ENCODE peak calls at places on chromosomes 3 and 15, in four cellular contexts. J, L, D and V are unnamed samples.
A peak's percentile ranks its signal among the peaks of the same experiment; 100 is the strongest.

GRCh38 chr3:143736651-143737050 is 111.6 kb downstream of the SLC9A9 start:
- DNase-seq in J (no peak), L (no peak), D (no peak), V (no peak)

GRCh38 chr15:62769604-62770003 is 272.9 kb upstream of the TPM1 start:
- DNase-seq in J (no peak), L (no peak), D (no peak), V (no peak)

GRCh38 chr3:124776856-124777255 is 46.6 kb downstream of the UMPS start:
- DNase-seq in J (no peak), L (no peak), D (no peak), V (no peak)

GRCh38 chr15:72153269-72153668 is 35.1 kb downstream of the SENP8 start:
- DNase-seq in J (no peak), L (no peak), D (no peak), V (no peak)

GRCh38 chr3:118833075-118833474 is 201.6 kb downstream of the IGSF11 start:
- DNase-seq in J (no peak), L (no peak), D (no peak), V (no peak)

GRCh38 chr3:123750659-123751420 is 133.3 kb downstream of the MYLK start:
- DNase-seq in J (no peak), L (no peak), D (no peak), V (no peak)

GRCh38 chr3:27079427-27080105 is 289.6 kb downstream of the NEK10 start:
- DNase-seq in J (no peak), L (no peak), D (no peak), V (no peak)

GRCh38 chr3:9777695-9778023 is 7.9 kb upstream of the CAMK1 start:
- DNase-seq in J (no peak), L (no peak), D (no peak), V (no peak)

GRCh38 chr3:134090031-134090430 is 60.3 kb upstream of the SLCO2A1 start:
- DNase-seq in J (no peak), L (no peak), D (no peak), V (no peak)

GRCh38 chr15:60337069-60337468 is 60.7 kb downstream of the ANXA2 start:
- DNase-seq in J (no peak), L (no peak), D (no peak), V (no peak)

GRCh38 chr15:60972301-60972700 is 256.8 kb downstream of the RORA start:
- DNase-seq in J (no peak), L (no peak), D (no peak), V (no peak)

GRCh38 chr3:49313902-49314676 is 25.8 kb downstream of the USP4 start:
- DNase-seq in J (no peak), L (no peak), D (peak; percentile 47), V (no peak)

GRCh38 chr15:64144565-64145281 is 6.8 kb upstream of the SNX22 start:
- DNase-seq in J (peak; percentile 48), L (peak; percentile 66), D (peak; percentile 79), V (no peak)

GRCh38 chr3:126101521-126101982 is 17.6 kb upstream of the SLC41A3 start:
- DNase-seq in J (no peak), L (no peak), D (no peak), V (no peak)

GRCh38 chr3:180640987-180641386 is 38.3 kb downstream of the CCDC39 start:
- DNase-seq in J (no peak), L (no peak), D (no peak), V (no peak)

GRCh38 chr3:63167113-63167512 is 111.0 kb upstream of the SYNPR start:
- DNase-seq in J (no peak), L (no peak), D (no peak), V (no peak)

DNA sequence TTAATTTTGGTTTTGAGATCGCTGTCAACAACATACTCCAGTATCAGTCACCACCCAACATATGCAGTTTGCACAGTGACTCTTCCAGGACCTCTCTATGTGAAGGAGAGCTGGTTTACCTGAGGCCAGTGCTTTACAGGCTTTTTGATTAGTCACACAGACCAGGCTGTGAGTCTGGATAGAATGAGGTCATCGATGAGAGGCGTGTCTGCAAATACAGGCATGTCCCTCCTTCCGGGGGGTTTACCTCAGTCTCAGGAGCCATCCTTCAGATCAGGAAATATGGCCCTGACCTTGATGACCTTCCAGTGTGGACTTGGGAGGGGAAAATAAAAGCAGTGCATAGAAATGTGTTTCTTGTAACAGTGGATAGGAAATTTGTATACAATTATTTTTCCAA is 46.9 kb downstream of the KBTBD12 start:
- DNase-seq in J (peak; percentile 4), L (no peak), D (no peak), V (no peak)
- TF ChIP-seq SPI1 in J (no peak), L (no peak), D (no peak), V (no peak)

GRCh38 chr15:91101356-91101920 is 1.4 kb downstream of the SV2B start:
- DNase-seq in J (no peak), L (no peak), D (no peak), V (no peak)

GRCh38 chr15:91098451-91098850 is 1.6 kb upstream of the SV2B start:
- DNase-seq in J (no peak), L (no peak), D (no peak), V (no peak)

GRCh38 chr15:91100561-91101355 is 701 bp downstream of the SV2B start:
- DNase-seq in J (no peak), L (no peak), D (no peak), V (no peak)

GRCh38 chr15:91102546-91103330 is 2.7 kb downstream of the SV2B start:
- DNase-seq in J (no peak), L (no peak), D (no peak), V (no peak)

GRCh38 chr15:91099616-91100560 is at the start of gene SV2B:
- DNase-seq in J (peak; percentile 21), L (peak; percentile 55), D (no peak), V (no peak)
- TF ChIP-seq SPI1 in J (no peak), L (no peak), D (no peak), V (no peak)

DNA sequence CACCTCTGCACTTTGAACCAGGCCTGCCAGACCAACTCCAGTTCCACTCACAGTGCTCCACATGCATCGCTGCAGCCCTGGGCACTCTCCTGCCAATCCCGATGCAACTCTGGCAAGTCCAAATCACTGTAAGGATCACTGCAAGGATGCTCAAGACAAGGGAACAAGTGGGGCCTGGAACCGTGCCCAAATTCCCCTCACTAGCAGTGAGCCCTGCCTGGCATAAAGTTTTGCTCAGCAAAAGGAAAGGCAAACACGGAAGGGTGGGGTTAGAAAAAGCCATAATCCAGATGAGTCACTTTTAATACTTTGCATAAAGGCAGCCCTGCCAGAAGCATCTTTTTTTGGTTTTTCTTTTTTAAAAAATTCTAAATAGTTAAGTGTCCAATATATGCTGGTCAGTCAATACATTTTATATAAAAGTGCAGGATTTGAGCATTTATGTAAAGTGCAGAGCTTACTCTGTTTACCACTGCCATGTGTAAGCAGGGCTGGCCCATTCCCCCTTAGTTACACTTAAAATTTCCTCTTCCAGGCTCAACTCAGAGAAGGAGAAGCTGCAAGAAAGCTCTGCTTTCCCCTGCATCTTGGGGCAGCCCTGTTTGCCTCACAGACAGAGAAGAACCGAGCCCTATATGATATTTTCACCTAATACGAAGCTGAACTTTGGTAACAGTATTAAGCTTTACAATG is 102.2 kb downstream of the CD47 start:
- DNase-seq in J (no peak), L (no peak), D (no peak), V (no peak)
- TF ChIP-seq SPI1 in J (no peak), L (no peak), D (no peak), V (no peak)

GRCh38 chr15:68887120-68887519 is 43.2 kb upstream of the SPESP1 start:
- DNase-seq in J (no peak), L (no peak), D (no peak), V (no peak)
- TF ChIP-seq SPI1 in J (no peak), L (no peak), D (no peak), V (no peak)

GRCh38 chr3:47367631-47368030 is 13.2 kb upstream of the PTPN23 start:
- DNase-seq in J (no peak), L (no peak), D (no peak), V (no peak)

GRCh38 chr3:47365213-47366153 is 15.3 kb upstream of the PTPN23 start:
- DNase-seq in J (no peak), L (no peak), D (no peak), V (no peak)

GRCh38 chr3:47370887-47371697 is 9.7 kb upstream of the PTPN23 start:
- DNase-seq in J (peak; percentile 59), L (peak; percentile 59), D (no peak), V (no peak)

GRCh38 chr3:47362704-47363103 is 18.1 kb upstream of the PTPN23 start:
- DNase-seq in J (no peak), L (no peak), D (no peak), V (peak; percentile 80)

DNA sequence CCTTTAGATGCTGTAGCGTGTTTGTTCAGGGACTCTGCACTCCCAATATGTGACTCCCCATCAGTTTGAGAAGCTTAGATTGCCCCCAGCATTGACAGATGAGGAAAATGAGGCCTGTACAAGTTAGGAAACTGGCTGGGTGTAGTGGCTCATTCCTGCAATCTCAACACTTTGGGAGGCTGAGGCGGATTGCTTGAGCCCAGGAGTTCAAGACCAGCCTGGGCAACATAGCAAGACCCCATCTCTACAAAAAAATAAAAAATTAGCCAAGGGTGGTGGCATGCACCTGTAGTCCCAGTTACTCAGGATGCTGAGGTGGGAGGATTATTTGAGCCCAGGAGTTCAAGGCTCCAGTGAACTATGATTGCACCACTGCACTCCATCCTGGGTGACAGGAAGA is 14.0 kb upstream of the PTPN23 start:
- DNase-seq in J (no peak), L (no peak), D (no peak), V (no peak)
- TF ChIP-seq SPI1 in J (no peak), L (no peak), D (no peak), V (no peak)

GRCh38 chr3:55190296-55190695 is 262.4 kb upstream of the LRTM1 start:
- DNase-seq in J (no peak), L (no peak), D (no peak), V (no peak)

GRCh38 chr3:55189359-55189801 is 261.5 kb upstream of the LRTM1 start:
- DNase-seq in J (no peak), L (no peak), D (no peak), V (no peak)

DNA sequence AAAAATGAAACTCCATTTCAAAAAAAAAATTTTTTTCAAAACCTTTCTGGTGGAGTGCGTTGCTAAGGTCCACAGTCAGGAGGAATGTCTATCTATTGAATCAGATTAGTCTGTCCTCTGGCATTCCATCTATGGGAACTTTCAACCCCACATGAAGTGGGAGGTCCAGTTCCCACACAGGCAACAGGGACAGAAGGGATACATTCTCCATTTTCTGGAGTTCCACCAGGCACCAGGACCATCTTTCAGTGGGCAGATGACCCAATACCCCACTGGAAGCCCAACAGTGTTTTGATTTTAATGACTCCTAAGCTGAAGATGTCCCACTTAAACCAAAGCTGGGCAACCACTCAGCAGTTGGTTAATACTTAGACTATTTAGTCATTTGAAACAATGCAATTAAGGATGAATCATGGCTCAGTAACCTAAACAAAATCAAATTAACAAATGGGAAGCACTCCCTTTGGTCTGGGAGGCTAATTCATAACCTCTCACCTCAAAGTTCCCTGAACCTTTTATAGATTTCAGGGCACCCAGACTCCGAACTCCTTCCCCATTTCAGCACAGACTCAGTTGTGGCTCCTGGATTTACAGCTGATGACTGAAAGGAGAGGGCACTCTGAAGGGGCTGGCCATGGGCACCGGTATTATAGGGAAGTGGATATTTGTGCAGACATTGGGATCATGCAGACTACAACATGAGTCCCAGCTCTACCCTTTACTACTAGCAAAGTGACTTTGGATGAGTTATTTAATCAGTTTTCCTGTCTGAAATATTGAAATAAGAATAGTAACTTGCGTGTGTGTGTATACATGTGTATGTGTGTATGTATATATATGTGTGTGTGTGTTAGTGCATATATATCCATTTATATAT is 264.3 kb upstream of the LRTM1 start:
- DNase-seq in J (no peak), L (no peak), D (no peak), V (no peak)
- TF ChIP-seq SPI1 in J (no peak), L (no peak), D (no peak), V (no peak)